ENCODE peak calls at places on chromosome 1, in seven cellular contexts. One of them, this sample, is unnamed.

GRCh38 chr1:219041819-219042218 is 131.9 kb upstream of the LYPLAL1 start:
- DNase-seq in fibroblast of lung: peak; percentile 44
- DNase-seq in heart left ventricle: no peak
- DNase-seq in activated gamma-delta T cell treated with anti-CD3 and anti-CD28 coated beads, Interleukin-2, amount 50 U/mL, for 16 hours: no peak
- DNase-seq in activated CD8-positive, alpha-beta T cell treated with anti-CD3 and anti-CD28 coated beads, Interleukin-2, amount 10 ng/mL, durations not matched to agents 7 days and 5 days: no peak
- DNase-seq in activated naive CD4-positive, alpha-beta T cell treated with anti-CD3 and anti-CD28 coated beads, Interleukin-2, amount 50 U/mL, for 16 hours: no peak
- DNase-seq in memory B cell: no peak
- DNase-seq in this sample: no peak

GRCh38 chr1:86825294-86825693 is 88.6 kb downstream of the SELENOF start:
- DNase-seq in fibroblast of lung: peak; percentile 70
- DNase-seq in activated CD8-positive, alpha-beta T cell treated with anti-CD3 and anti-CD28 coated beads, Interleukin-2, amount 10 ng/mL, durations not matched to agents 7 days and 5 days: no peak
- DNase-seq in heart left ventricle: no peak
- DNase-seq in activated naive CD4-positive, alpha-beta T cell treated with anti-CD3 and anti-CD28 coated beads, Interleukin-2, amount 50 U/mL, for 16 hours: no peak
- DNase-seq in memory B cell: no peak
- DNase-seq in activated gamma-delta T cell treated with anti-CD3 and anti-CD28 coated beads, Interleukin-2, amount 50 U/mL, for 16 hours: no peak
- DNase-seq in this sample: no peak

GRCh38 chr1:172778461-172779455 is 119.9 kb downstream of the FASLG start:
- DNase-seq in activated CD8-positive, alpha-beta T cell treated with anti-CD3 and anti-CD28 coated beads, Interleukin-2, amount 10 ng/mL, durations not matched to agents 7 days and 5 days: peak; percentile 32
- DNase-seq in activated naive CD4-positive, alpha-beta T cell treated with anti-CD3 and anti-CD28 coated beads, Interleukin-2, amount 50 U/mL, for 16 hours: no peak
- DNase-seq in fibroblast of lung: no peak
- DNase-seq in heart left ventricle: no peak
- DNase-seq in memory B cell: no peak
- DNase-seq in activated gamma-delta T cell treated with anti-CD3 and anti-CD28 coated beads, Interleukin-2, amount 50 U/mL, for 16 hours: no peak
- DNase-seq in this sample: peak; percentile 60

GRCh38 chr1:174892016-174892415 is 107.7 kb upstream of the CACYBP start:
- DNase-seq in fibroblast of lung: no peak
- DNase-seq in activated gamma-delta T cell treated with anti-CD3 and anti-CD28 coated beads, Interleukin-2, amount 50 U/mL, for 16 hours: no peak
- DNase-seq in heart left ventricle: peak; percentile 39
- DNase-seq in activated naive CD4-positive, alpha-beta T cell treated with anti-CD3 and anti-CD28 coated beads, Interleukin-2, amount 50 U/mL, for 16 hours: no peak
- DNase-seq in activated CD8-positive, alpha-beta T cell treated with anti-CD3 and anti-CD28 coated beads, Interleukin-2, amount 10 ng/mL, durations not matched to agents 7 days and 5 days: no peak
- DNase-seq in memory B cell: no peak
- DNase-seq in this sample: no peak

GRCh38 chr1:110434946-110435345 is 16.0 kb upstream of the PROK1 start:
- DNase-seq in activated naive CD4-positive, alpha-beta T cell treated with anti-CD3 and anti-CD28 coated beads, Interleukin-2, amount 50 U/mL, for 16 hours: no peak
- DNase-seq in fibroblast of lung: no peak
- DNase-seq in memory B cell: no peak
- DNase-seq in activated CD8-positive, alpha-beta T cell treated with anti-CD3 and anti-CD28 coated beads, Interleukin-2, amount 10 ng/mL, durations not matched to agents 7 days and 5 days: no peak
- DNase-seq in activated gamma-delta T cell treated with anti-CD3 and anti-CD28 coated beads, Interleukin-2, amount 50 U/mL, for 16 hours: no peak
- DNase-seq in heart left ventricle: no peak
- DNase-seq in this sample: no peak

GRCh38 chr1:184693011-184693410 is 61.6 kb downstream of the EDEM3 start:
- DNase-seq in activated CD8-positive, alpha-beta T cell treated with anti-CD3 and anti-CD28 coated beads, Interleukin-2, amount 10 ng/mL, durations not matched to agents 7 days and 5 days: no peak
- DNase-seq in memory B cell: no peak
- DNase-seq in activated naive CD4-positive, alpha-beta T cell treated with anti-CD3 and anti-CD28 coated beads, Interleukin-2, amount 50 U/mL, for 16 hours: no peak
- DNase-seq in activated gamma-delta T cell treated with anti-CD3 and anti-CD28 coated beads, Interleukin-2, amount 50 U/mL, for 16 hours: no peak
- DNase-seq in fibroblast of lung: peak; percentile 91
- DNase-seq in heart left ventricle: no peak
- DNase-seq in this sample: no peak

GRCh38 chr1:2046225-2046917 is 3.8 kb upstream of the PRKCZ start:
- DNase-seq in activated CD8-positive, alpha-beta T cell treated with anti-CD3 and anti-CD28 coated beads, Interleukin-2, amount 10 ng/mL, durations not matched to agents 7 days and 5 days: peak; percentile 65
- DNase-seq in fibroblast of lung: peak; percentile 9
- DNase-seq in activated naive CD4-positive, alpha-beta T cell treated with anti-CD3 and anti-CD28 coated beads, Interleukin-2, amount 50 U/mL, for 16 hours: peak; percentile 41
- DNase-seq in heart left ventricle: peak; percentile 58
- DNase-seq in activated gamma-delta T cell treated with anti-CD3 and anti-CD28 coated beads, Interleukin-2, amount 50 U/mL, for 16 hours: no peak
- DNase-seq in memory B cell: no peak
- DNase-seq in this sample: peak; percentile 81

GRCh38 chr1:147336290-147336689 is 93.8 kb downstream of the CHD1L start:
- DNase-seq in activated gamma-delta T cell treated with anti-CD3 and anti-CD28 coated beads, Interleukin-2, amount 50 U/mL, for 16 hours: no peak
- DNase-seq in activated naive CD4-positive, alpha-beta T cell treated with anti-CD3 and anti-CD28 coated beads, Interleukin-2, amount 50 U/mL, for 16 hours: no peak
- DNase-seq in memory B cell: no peak
- DNase-seq in activated CD8-positive, alpha-beta T cell treated with anti-CD3 and anti-CD28 coated beads, Interleukin-2, amount 10 ng/mL, durations not matched to agents 7 days and 5 days: no peak
- DNase-seq in fibroblast of lung: no peak
- DNase-seq in heart left ventricle: no peak
- DNase-seq in this sample: no peak

GRCh38 chr1:243501002-243501401 is 245.2 kb downstream of the SDCCAG8 start:
- DNase-seq in memory B cell: no peak
- DNase-seq in activated CD8-positive, alpha-beta T cell treated with anti-CD3 and anti-CD28 coated beads, Interleukin-2, amount 10 ng/mL, durations not matched to agents 7 days and 5 days: peak; percentile 4
- DNase-seq in fibroblast of lung: peak; percentile 92
- DNase-seq in heart left ventricle: no peak
- DNase-seq in activated naive CD4-positive, alpha-beta T cell treated with anti-CD3 and anti-CD28 coated beads, Interleukin-2, amount 50 U/mL, for 16 hours: no peak
- DNase-seq in activated gamma-delta T cell treated with anti-CD3 and anti-CD28 coated beads, Interleukin-2, amount 50 U/mL, for 16 hours: no peak
- DNase-seq in this sample: no peak

GRCh38 chr1:17167783-17168479 is 37.0 kb upstream of the PADI1 start:
- DNase-seq in activated gamma-delta T cell treated with anti-CD3 and anti-CD28 coated beads, Interleukin-2, amount 50 U/mL, for 16 hours: no peak
- DNase-seq in heart left ventricle: no peak
- DNase-seq in activated CD8-positive, alpha-beta T cell treated with anti-CD3 and anti-CD28 coated beads, Interleukin-2, amount 10 ng/mL, durations not matched to agents 7 days and 5 days: no peak
- DNase-seq in memory B cell: no peak
- DNase-seq in activated naive CD4-positive, alpha-beta T cell treated with anti-CD3 and anti-CD28 coated beads, Interleukin-2, amount 50 U/mL, for 16 hours: no peak
- DNase-seq in fibroblast of lung: peak; percentile 94
- DNase-seq in this sample: peak; percentile 18

GRCh38 chr1:48676822-48677221 is 99.9 kb downstream of the BEND5 start:
- DNase-seq in fibroblast of lung: no peak
- DNase-seq in memory B cell: no peak
- DNase-seq in activated naive CD4-positive, alpha-beta T cell treated with anti-CD3 and anti-CD28 coated beads, Interleukin-2, amount 50 U/mL, for 16 hours: no peak
- DNase-seq in heart left ventricle: no peak
- DNase-seq in activated gamma-delta T cell treated with anti-CD3 and anti-CD28 coated beads, Interleukin-2, amount 50 U/mL, for 16 hours: no peak
- DNase-seq in activated CD8-positive, alpha-beta T cell treated with anti-CD3 and anti-CD28 coated beads, Interleukin-2, amount 10 ng/mL, durations not matched to agents 7 days and 5 days: no peak
- DNase-seq in this sample: no peak

GRCh38 chr1:75736016-75736415 is 11.5 kb downstream of the ACADM start:
- DNase-seq in activated naive CD4-positive, alpha-beta T cell treated with anti-CD3 and anti-CD28 coated beads, Interleukin-2, amount 50 U/mL, for 16 hours: no peak
- DNase-seq in memory B cell: no peak
- DNase-seq in fibroblast of lung: no peak
- DNase-seq in heart left ventricle: no peak
- DNase-seq in activated gamma-delta T cell treated with anti-CD3 and anti-CD28 coated beads, Interleukin-2, amount 50 U/mL, for 16 hours: no peak
- DNase-seq in activated CD8-positive, alpha-beta T cell treated with anti-CD3 and anti-CD28 coated beads, Interleukin-2, amount 10 ng/mL, durations not matched to agents 7 days and 5 days: no peak
- DNase-seq in this sample: no peak

GRCh38 chr1:117664314-117664713 is 58.5 kb downstream of the TENT5C start:
- DNase-seq in activated CD8-positive, alpha-beta T cell treated with anti-CD3 and anti-CD28 coated beads, Interleukin-2, amount 10 ng/mL, durations not matched to agents 7 days and 5 days: peak; percentile 86
- DNase-seq in activated gamma-delta T cell treated with anti-CD3 and anti-CD28 coated beads, Interleukin-2, amount 50 U/mL, for 16 hours: peak; percentile 48
- DNase-seq in fibroblast of lung: no peak
- DNase-seq in activated naive CD4-positive, alpha-beta T cell treated with anti-CD3 and anti-CD28 coated beads, Interleukin-2, amount 50 U/mL, for 16 hours: peak; percentile 51
- DNase-seq in memory B cell: peak; percentile 81
- DNase-seq in heart left ventricle: no peak
- DNase-seq in this sample: peak; percentile 78

GRCh38 chr1:21100496-21100895 is 76.2 kb downstream of the EIF4G3 start:
- DNase-seq in activated gamma-delta T cell treated with anti-CD3 and anti-CD28 coated beads, Interleukin-2, amount 50 U/mL, for 16 hours: no peak
- DNase-seq in memory B cell: no peak
- DNase-seq in heart left ventricle: no peak
- DNase-seq in activated CD8-positive, alpha-beta T cell treated with anti-CD3 and anti-CD28 coated beads, Interleukin-2, amount 10 ng/mL, durations not matched to agents 7 days and 5 days: no peak
- DNase-seq in fibroblast of lung: no peak
- DNase-seq in activated naive CD4-positive, alpha-beta T cell treated with anti-CD3 and anti-CD28 coated beads, Interleukin-2, amount 50 U/mL, for 16 hours: no peak
- DNase-seq in this sample: no peak

GRCh38 chr1:41672173-41672572 is 187.7 kb upstream of the EDN2 start:
- DNase-seq in fibroblast of lung: peak; percentile 86
- DNase-seq in heart left ventricle: no peak
- DNase-seq in activated naive CD4-positive, alpha-beta T cell treated with anti-CD3 and anti-CD28 coated beads, Interleukin-2, amount 50 U/mL, for 16 hours: no peak
- DNase-seq in activated gamma-delta T cell treated with anti-CD3 and anti-CD28 coated beads, Interleukin-2, amount 50 U/mL, for 16 hours: no peak
- DNase-seq in activated CD8-positive, alpha-beta T cell treated with anti-CD3 and anti-CD28 coated beads, Interleukin-2, amount 10 ng/mL, durations not matched to agents 7 days and 5 days: no peak
- DNase-seq in memory B cell: no peak
- DNase-seq in this sample: no peak

GRCh38 chr1:81407463-81407862 is 393.3 kb upstream of the ADGRL2 start:
- DNase-seq in fibroblast of lung: no peak
- DNase-seq in activated gamma-delta T cell treated with anti-CD3 and anti-CD28 coated beads, Interleukin-2, amount 50 U/mL, for 16 hours: no peak
- DNase-seq in activated CD8-positive, alpha-beta T cell treated with anti-CD3 and anti-CD28 coated beads, Interleukin-2, amount 10 ng/mL, durations not matched to agents 7 days and 5 days: no peak
- DNase-seq in memory B cell: no peak
- DNase-seq in activated naive CD4-positive, alpha-beta T cell treated with anti-CD3 and anti-CD28 coated beads, Interleukin-2, amount 50 U/mL, for 16 hours: no peak
- DNase-seq in heart left ventricle: no peak
- DNase-seq in this sample: no peak

GRCh38 chr1:161076410-161076809 is 6.7 kb upstream of the ARHGAP30 start:
- DNase-seq in activated naive CD4-positive, alpha-beta T cell treated with anti-CD3 and anti-CD28 coated beads, Interleukin-2, amount 50 U/mL, for 16 hours: no peak
- DNase-seq in heart left ventricle: no peak
- DNase-seq in activated CD8-positive, alpha-beta T cell treated with anti-CD3 and anti-CD28 coated beads, Interleukin-2, amount 10 ng/mL, durations not matched to agents 7 days and 5 days: no peak
- DNase-seq in activated gamma-delta T cell treated with anti-CD3 and anti-CD28 coated beads, Interleukin-2, amount 50 U/mL, for 16 hours: no peak
- DNase-seq in memory B cell: no peak
- DNase-seq in fibroblast of lung: no peak
- DNase-seq in this sample: no peak

GRCh38 chr1:25572708-25573590 is 29.5 kb downstream of the LDLRAP1 start:
- DNase-seq in heart left ventricle: no peak
- DNase-seq in memory B cell: peak; percentile 26
- DNase-seq in activated gamma-delta T cell treated with anti-CD3 and anti-CD28 coated beads, Interleukin-2, amount 50 U/mL, for 16 hours: peak; percentile 26
- DNase-seq in activated naive CD4-positive, alpha-beta T cell treated with anti-CD3 and anti-CD28 coated beads, Interleukin-2, amount 50 U/mL, for 16 hours: peak; percentile 64
- DNase-seq in fibroblast of lung: peak; percentile 40
- DNase-seq in activated CD8-positive, alpha-beta T cell treated with anti-CD3 and anti-CD28 coated beads, Interleukin-2, amount 10 ng/mL, durations not matched to agents 7 days and 5 days: peak; percentile 67
- DNase-seq in this sample: peak; percentile 76

GRCh38 chr1:24928631-24929090 is 1.4 kb downstream of the RUNX3 start:
- DNase-seq in fibroblast of lung: no peak
- DNase-seq in activated gamma-delta T cell treated with anti-CD3 and anti-CD28 coated beads, Interleukin-2, amount 50 U/mL, for 16 hours: no peak
- DNase-seq in memory B cell: peak; percentile 49
- DNase-seq in activated naive CD4-positive, alpha-beta T cell treated with anti-CD3 and anti-CD28 coated beads, Interleukin-2, amount 50 U/mL, for 16 hours: peak; percentile 59
- DNase-seq in activated CD8-positive, alpha-beta T cell treated with anti-CD3 and anti-CD28 coated beads, Interleukin-2, amount 10 ng/mL, durations not matched to agents 7 days and 5 days: peak; percentile 72
- DNase-seq in heart left ventricle: no peak
- DNase-seq in this sample: peak; percentile 63

GRCh38 chr1:185595835-185596667 is 138.1 kb upstream of the HMCN1 start:
- DNase-seq in fibroblast of lung: peak; percentile 29
- DNase-seq in memory B cell: peak; percentile 53
- DNase-seq in activated gamma-delta T cell treated with anti-CD3 and anti-CD28 coated beads, Interleukin-2, amount 50 U/mL, for 16 hours: peak; percentile 14
- DNase-seq in heart left ventricle: no peak
- DNase-seq in activated naive CD4-positive, alpha-beta T cell treated with anti-CD3 and anti-CD28 coated beads, Interleukin-2, amount 50 U/mL, for 16 hours: peak; percentile 36
- DNase-seq in activated CD8-positive, alpha-beta T cell treated with anti-CD3 and anti-CD28 coated beads, Interleukin-2, amount 10 ng/mL, durations not matched to agents 7 days and 5 days: peak; percentile 60
- DNase-seq in this sample: peak; percentile 64

GRCh38 chr1:51829058-51829457 is 49.5 kb downstream of the NRDC start:
- DNase-seq in fibroblast of lung: no peak
- DNase-seq in heart left ventricle: no peak
- DNase-seq in activated CD8-positive, alpha-beta T cell treated with anti-CD3 and anti-CD28 coated beads, Interleukin-2, amount 10 ng/mL, durations not matched to agents 7 days and 5 days: no peak
- DNase-seq in memory B cell: no peak
- DNase-seq in activated naive CD4-positive, alpha-beta T cell treated with anti-CD3 and anti-CD28 coated beads, Interleukin-2, amount 50 U/mL, for 16 hours: no peak
- DNase-seq in activated gamma-delta T cell treated with anti-CD3 and anti-CD28 coated beads, Interleukin-2, amount 50 U/mL, for 16 hours: no peak
- DNase-seq in this sample: no peak